ENCODE peak calls at places on chromosome 18, in four cellular contexts. G is fibroblast of mammary gland, E is left ventricle myocardium inferior, M is HTR-8/SVneo. Q is an unnamed sample.

GRCh38 chr18:7084766-7085080 is 32.9 kb downstream of the LAMA1 start:
- DNase-seq in G (peak), E (no peak), M (peak), Q (no peak)

GRCh38 chr18:53698907-53699306 is 525.6 kb downstream of the MBD2 start:
- DNase-seq in G (peak), E (no peak), M (no peak), Q (peak)

GRCh38 chr18:23981369-23981768 is 33.2 kb upstream of the TTC39C start:
- DNase-seq in G (no peak), E (no peak), M (no peak), Q (no peak)

GRCh38 chr18:25350561-25351201 is 1.3 kb downstream of the ZNF521 start:
- DNase-seq in G (peak), E (peak), M (no peak), Q (peak)

GRCh38 chr18:75173758-75174157 is 35.2 kb downstream of the PTGR3 start:
- DNase-seq in G (no peak), E (no peak), M (no peak), Q (no peak)

GRCh38 chr18:10085405-10085804 is 171.6 kb downstream of the VAPA start:
- DNase-seq in G (peak), E (no peak), M (no peak), Q (no peak)

GRCh38 chr18:7950380-7951143 is 383.4 kb downstream of the PTPRM start:
- DNase-seq in G (peak), E (no peak), M (peak), Q (no peak)

GRCh38 chr18:10530852-10531251 is 5.0 kb downstream of the NAPG start:
- DNase-seq in G (peak), E (no peak), M (no peak), Q (no peak)

GRCh38 chr18:30106356-30106755 is 936.2 kb downstream of the DSC3 start:
- DNase-seq in G (no peak), E (no peak), M (peak), Q (no peak)